ENCODE peak calls at places on chromosomes 11 and 22, in seven cellular contexts. C, Y, R, V, N, M and E are unnamed samples.

GRCh38 chr11:82873919-82874333 is 26.3 kb downstream of the PRCP start:
- DNase-seq in C (no peak), Y (no peak), R (no peak), V (no peak), N (no peak), M (no peak), E (no peak)

GRCh38 chr11:126083829-126084607 is 21.4 kb upstream of the CDON start:
- DNase-seq in C (peak), Y (no peak), R (no peak), V (no peak), N (no peak), M (no peak), E (no peak)

GRCh38 chr22:29030618-29031235 is 30.9 kb downstream of the C22orf31 start:
- DNase-seq in C (no peak), Y (peak), R (peak), V (no peak), N (peak), M (peak), E (peak)

GRCh38 chr11:101862410-101863233 is 52.2 kb upstream of the CEP126 start:
- DNase-seq in C (no peak), Y (no peak), R (no peak), V (peak), N (peak), M (peak), E (peak)

GRCh38 chr22:42493393-42493792 is 26.2 kb downstream of the RRP7A start:
- DNase-seq in C (no peak), Y (no peak), R (no peak), V (no peak), N (no peak), M (no peak), E (no peak)

GRCh38 chr11:11786771-11787170 is 55.0 kb upstream of the USP47 start:
- DNase-seq in C (no peak), Y (no peak), R (no peak), V (peak), N (peak), M (no peak), E (peak)

GRCh38 chr11:120558754-120559431 is 47.3 kb downstream of the GRIK4 start:
- DNase-seq in C (no peak), Y (no peak), R (no peak), V (no peak), N (no peak), M (no peak), E (no peak)

GRCh38 chr22:21064917-21065864 is 19.4 kb downstream of the LRRC74B start:
- DNase-seq in C (no peak), Y (no peak), R (no peak), V (no peak), N (no peak), M (no peak), E (no peak)

GRCh38 chr11:91822805-91823204 is 401.8 kb upstream of the FAT3 start:
- DNase-seq in C (no peak), Y (no peak), R (no peak), V (no peak), N (no peak), M (no peak), E (no peak)

GRCh38 chr11:78151804-78152203 is 12.4 kb upstream of the ALG8 start:
- DNase-seq in C (no peak), Y (no peak), R (no peak), V (no peak), N (no peak), M (no peak), E (no peak)

GRCh38 chr22:30841264-30841663 is 127.3 kb downstream of the MORC2 start:
- DNase-seq in C (no peak), Y (no peak), R (no peak), V (no peak), N (no peak), M (peak), E (no peak)

GRCh38 chr11:26088391-26088790 is 243.5 kb upstream of the ANO3 start:
- DNase-seq in C (no peak), Y (no peak), R (no peak), V (no peak), N (peak), M (peak), E (no peak)

GRCh38 chr11:13278620-13279486 is 1.3 kb downstream of the BMAL1 start:
- DNase-seq in C (no peak), Y (no peak), R (no peak), V (no peak), N (no peak), M (no peak), E (no peak)

GRCh38 chr11:32137263-32137662 is 46.4 kb downstream of the RCN1 start:
- DNase-seq in C (no peak), Y (no peak), R (no peak), V (no peak), N (peak), M (peak), E (no peak)

GRCh38 chr11:67996051-67996450 is 7.8 kb downstream of the UNC93B1 start:
- DNase-seq in C (no peak), Y (no peak), R (no peak), V (no peak), N (no peak), M (no peak), E (no peak)

GRCh38 chr11:17343907-17344306 is 7.7 kb upstream of the NCR3LG1 start:
- DNase-seq in C (no peak), Y (no peak), R (no peak), V (no peak), N (peak), M (peak), E (no peak)

GRCh38 chr11:128375941-128376340 is 211.4 kb downstream of the ETS1 start:
- DNase-seq in C (no peak), Y (no peak), R (no peak), V (no peak), N (no peak), M (peak), E (no peak)

GRCh38 chr22:24559471-24559870 is 3.7 kb downstream of the SNRPD3 start:
- DNase-seq in C (no peak), Y (no peak), R (no peak), V (no peak), N (no peak), M (no peak), E (no peak)

GRCh38 chr11:22343411-22344032 is 5.3 kb downstream of the SLC17A6 start:
- DNase-seq in C (no peak), Y (no peak), R (no peak), V (no peak), N (no peak), M (no peak), E (no peak)

GRCh38 chr11:14300661-14301304 is 58.2 kb downstream of the RRAS2 start:
- DNase-seq in C (peak), Y (no peak), R (peak), V (peak), N (peak), M (peak), E (peak)

GRCh38 chr11:37572491-37573171 is 974.6 kb upstream of the RAG2 start:
- DNase-seq in C (no peak), Y (no peak), R (no peak), V (no peak), N (no peak), M (no peak), E (no peak)

GRCh38 chr11:45105233-45105992 is 41.0 kb upstream of the PRDM11 start:
- DNase-seq in C (peak), Y (peak), R (no peak), V (peak), N (no peak), M (peak), E (peak)

GRCh38 chr11:13036235-13036634 is 27.1 kb downstream of the RASSF10 start:
- DNase-seq in C (no peak), Y (no peak), R (no peak), V (no peak), N (no peak), M (no peak), E (no peak)

GRCh38 chr22:19718255-19719054 is 4.2 kb downstream of the SEPTIN5 start:
- DNase-seq in C (no peak), Y (no peak), R (no peak), V (peak), N (peak), M (no peak), E (no peak)

GRCh38 chr11:134530826-134531225 is 118.8 kb upstream of the B3GAT1 start:
- DNase-seq in C (no peak), Y (no peak), R (no peak), V (no peak), N (no peak), M (no peak), E (no peak)

GRCh38 chr11:1219836-1220810 is 2.7 kb upstream of the MUC5B start:
- DNase-seq in C (no peak), Y (no peak), R (no peak), V (no peak), N (no peak), M (no peak), E (peak)

GRCh38 chr11:10489444-10489785 is 34.4 kb downstream of the AMPD3 start:
- DNase-seq in C (no peak), Y (no peak), R (no peak), V (no peak), N (no peak), M (no peak), E (peak)

GRCh38 chr11:75668508-75669297 is at the start of gene MAP6:
- DNase-seq in C (peak), Y (no peak), R (no peak), V (peak), N (no peak), M (peak), E (no peak)